ENCODE peak calls at places on chromosomes 3 and 15, in four cellular contexts. R, G, W and H are unnamed samples.

GRCh38 chr3:139225551-139225950 is 118.3 kb upstream of the MRPS22 start:
- DNase-seq in R (peak), G (no peak), W (no peak), H (no peak)

GRCh38 chr3:43246956-43247355 is 39.4 kb upstream of the SNRK start:
- DNase-seq in W (no peak), R (no peak), G (no peak), H (no peak)

GRCh38 chr15:89665449-89666146 is 10.3 kb upstream of the KIF7 start:
- DNase-seq in G (peak), R (peak), W (peak), H (peak)

GRCh38 chr15:33852570-33852969 is 115.7 kb upstream of the CHRM5 start:
- DNase-seq in R (peak), G (no peak), W (no peak), H (peak)

GRCh38 chr3:194114123-194114522 is 21.8 kb upstream of the HES1 start:
- DNase-seq in R (no peak), W (no peak), G (no peak), H (no peak)

GRCh38 chr15:64096486-64097431 is 977 bp downstream of the SNX1 start:
- DNase-seq in G (no peak), R (peak), W (peak), H (peak)

GRCh38 chr3:196942915-196943277 is 568 bp upstream of the NCBP2 start:
- DNase-seq in W (peak), R (peak), G (peak), H (peak)

GRCh38 chr3:185958626-185959025 is 20.8 kb upstream of the TRA2B start:
- DNase-seq in W (no peak), G (no peak), R (peak), H (no peak)

GRCh38 chr3:43285644-43286043 is 696 bp upstream of the SNRK start:
- DNase-seq in G (no peak), W (peak), R (no peak), H (no peak)

GRCh38 chr15:74283366-74283765 is 47.2 kb downstream of the CCDC33 start:
- DNase-seq in W (no peak), G (no peak), R (no peak), H (no peak)

GRCh38 chr3:72459588-72459987 is 388.7 kb downstream of the SHQ1 start:
- DNase-seq in G (no peak), R (no peak), W (no peak), H (no peak)

GRCh38 chr15:90306560-90306959 is 41.1 kb downstream of the NGRN start:
- DNase-seq in G (no peak), W (no peak), R (no peak), H (no peak)

GRCh38 chr3:13529196-13529975 is 19.5 kb upstream of the FBLN2 start:
- DNase-seq in R (no peak), G (no peak), W (no peak), H (peak)

GRCh38 chr3:129485681-129486056 is 42.8 kb upstream of the RHO start:
- DNase-seq in R (peak), W (no peak), G (no peak), H (peak)

GRCh38 chr3:193021506-193022010 is 103.9 kb upstream of the MB21D2 start:
- DNase-seq in R (no peak), G (no peak), W (no peak), H (no peak)

GRCh38 chr15:89863918-89864317 is 29.9 kb downstream of the AP3S2 start:
- DNase-seq in W (no peak), G (no peak), R (no peak), H (no peak)

GRCh38 chr3:21158801-21159564 is 592.0 kb downstream of the ZNF385D start:
- DNase-seq in R (peak), W (no peak), G (no peak), H (peak)

GRCh38 chr15:58047149-58047548 is 18.4 kb downstream of the ALDH1A2 start:
- DNase-seq in R (no peak), W (no peak), G (no peak), H (no peak)

GRCh38 chr15:46751303-46751702 is 966.0 kb upstream of the SEMA6D start:
- DNase-seq in R (no peak), G (no peak), W (no peak), H (no peak)

GRCh38 chr15:57680021-57680420 is 26.5 kb upstream of the POLR2M start:
- DNase-seq in G (no peak), W (no peak), R (peak), H (peak)

GRCh38 chr3:9111349-9112265 is 137.8 kb downstream of the SRGAP3 start:
- DNase-seq in W (no peak), R (peak), G (peak), H (peak)

GRCh38 chr3:160448845-160449659 is 534 bp downstream of the TRIM59 start:
- DNase-seq in G (no peak), R (peak), W (peak), H (no peak)

GRCh38 chr15:73941871-73942635 is 15.8 kb downstream of the LOXL1 start:
- DNase-seq in G (no peak), R (peak), W (no peak), H (peak)

GRCh38 chr15:101240364-101240763 is 11.5 kb downstream of the CHSY1 start:
- DNase-seq in W (no peak), R (peak), G (no peak), H (no peak)

GRCh38 chr3:186090884-186091283 is 18.0 kb downstream of the ETV5 start:
- DNase-seq in W (no peak), R (no peak), G (no peak), H (no peak)

GRCh38 chr15:59862191-59863155 is 141.6 kb upstream of the FOXB1 start:
- DNase-seq in R (no peak), W (no peak), G (no peak), H (peak)

DNA sequence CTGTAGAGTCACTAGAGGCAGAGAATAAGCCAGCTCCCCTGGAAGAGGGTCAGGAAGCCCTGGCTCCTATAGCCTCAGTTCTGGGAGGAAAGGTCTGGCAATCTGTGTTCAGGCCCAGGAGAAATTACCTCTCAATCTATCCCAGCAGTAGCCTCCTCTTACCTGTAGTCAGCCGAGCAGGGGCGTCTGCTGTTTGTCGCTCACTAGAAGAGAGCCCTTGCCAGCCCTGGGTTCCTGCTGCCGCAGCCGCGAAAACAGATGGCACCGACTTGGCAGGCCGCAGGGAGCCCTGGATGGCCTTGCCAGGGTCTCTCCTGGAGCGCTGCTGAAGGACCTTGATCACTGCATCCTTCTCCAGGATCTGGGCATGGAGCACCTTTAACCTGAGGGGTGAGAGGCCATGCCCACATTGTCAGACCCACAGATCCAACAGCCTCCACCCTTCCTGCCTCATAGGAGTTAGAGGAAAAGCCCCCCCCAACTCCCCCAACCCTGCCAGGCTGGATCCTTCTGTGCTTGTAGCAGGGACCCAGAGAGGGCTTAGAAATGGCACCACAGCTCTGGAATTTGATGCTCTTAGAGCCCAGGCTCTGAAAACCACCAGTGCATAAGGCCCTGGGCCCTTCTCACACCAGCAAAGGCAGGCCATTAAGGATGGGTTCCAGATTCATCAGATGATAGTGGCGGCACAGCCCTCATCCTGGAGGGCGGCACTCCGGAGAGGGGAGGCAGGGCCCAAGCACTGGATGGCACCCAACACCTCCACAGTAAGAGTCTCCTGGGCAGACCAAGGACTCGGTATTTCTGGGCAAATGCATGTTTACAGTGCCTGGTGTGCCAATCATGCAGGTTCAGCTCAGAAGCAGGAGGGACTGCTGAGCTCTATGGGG is 14.9 kb downstream of the AMOTL2 start:
- DNase-seq in G (no peak), W (no peak), R (no peak), H (peak)
- H3K4me2 ChIP-seq in G (no peak), W (peak), R (no peak), H (peak)

GRCh38 chr3:23760871-23761373 is 44.8 kb upstream of the UBE2E1 start:
- DNase-seq in R (no peak), W (no peak), G (no peak), H (peak)

GRCh38 chr3:23764407-23764806 is 41.3 kb upstream of the UBE2E1 start:
- DNase-seq in G (no peak), W (peak), R (no peak), H (no peak)

GRCh38 chr3:23762214-23763039 is 43.3 kb upstream of the UBE2E1 start:
- DNase-seq in R (peak), W (peak), G (no peak), H (no peak)

GRCh38 chr3:23761440-23761896 is 44.3 kb upstream of the UBE2E1 start:
- DNase-seq in W (no peak), R (peak), G (no peak), H (peak)

GRCh38 chr3:23763040-23763477 is 42.7 kb upstream of the UBE2E1 start:
- DNase-seq in R (peak), W (peak), G (no peak), H (no peak)
- H3K4me3 ChIP-seq in R (peak), W (peak), G (no peak), H (peak)

GRCh38 chr3:19025441-19025840 is 122.9 kb upstream of the KCNH8 start:
- DNase-seq in W (no peak), R (no peak), G (no peak), H (no peak)

DNA sequence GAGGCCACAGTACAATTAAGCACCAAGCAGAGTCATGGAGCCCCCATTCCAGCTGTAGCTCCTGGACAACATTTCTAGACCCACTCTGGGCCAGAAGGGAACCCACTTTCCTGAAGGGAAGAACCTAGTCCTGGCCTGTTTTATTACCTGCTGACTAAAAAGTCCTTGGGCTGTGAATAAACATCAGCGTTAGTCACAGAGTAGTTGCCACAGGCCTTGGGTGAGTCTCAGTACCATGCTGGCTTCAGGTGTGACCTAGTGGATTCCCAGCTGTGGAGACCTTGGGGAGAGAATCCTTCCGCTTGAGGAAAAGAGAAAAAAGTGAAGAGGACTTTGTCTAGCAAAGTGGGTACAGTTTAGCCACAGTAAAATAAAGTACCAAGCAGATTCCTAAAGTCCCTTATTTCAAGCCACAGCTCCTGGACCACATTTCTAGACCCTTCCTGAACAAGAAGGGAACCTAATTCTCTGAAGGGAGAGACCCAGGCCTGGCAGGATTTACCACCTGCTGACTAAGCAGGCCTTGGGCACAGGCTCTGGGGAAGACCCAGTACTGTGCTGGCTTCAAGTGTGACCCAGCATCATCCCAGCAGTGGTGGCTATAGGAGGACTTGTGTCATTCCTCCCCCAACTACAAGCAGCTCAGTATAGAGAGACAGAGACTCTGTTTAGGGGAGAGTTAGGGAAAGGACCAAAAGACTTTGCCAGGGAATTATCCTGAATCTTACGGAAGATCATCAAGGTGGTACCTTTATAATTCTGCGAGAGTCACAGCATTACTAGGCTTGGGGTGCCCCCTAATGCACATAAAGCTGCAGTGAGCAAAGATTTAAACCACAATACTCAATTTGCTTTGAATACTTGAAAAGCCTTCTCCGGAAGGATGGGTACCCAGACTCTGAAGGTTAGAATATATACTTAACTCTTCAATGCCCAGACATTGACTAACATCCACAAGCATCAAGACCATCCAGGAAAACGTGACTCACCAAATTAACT is 118.2 kb upstream of the KCNH8 start:
- DNase-seq in G (no peak), W (peak), R (no peak), H (no peak)
- TF ChIP-seq CTCF in G (no peak), W (peak), R (no peak), H (no peak)

GRCh38 chr15:48596841-48597240 is 48.7 kb downstream of the FBN1 start:
- DNase-seq in R (no peak), G (no peak), W (no peak), H (no peak)

GRCh38 chr15:48592929-48593328 is 52.6 kb downstream of the FBN1 start:
- DNase-seq in R (peak), W (no peak), G (no peak), H (no peak)

GRCh38 chr15:48595988-48596387 is 49.5 kb downstream of the FBN1 start:
- DNase-seq in G (no peak), R (no peak), W (no peak), H (no peak)

GRCh38 chr15:48592221-48592731 is 53.2 kb downstream of the FBN1 start:
- DNase-seq in G (no peak), W (no peak), R (peak), H (peak)

DNA sequence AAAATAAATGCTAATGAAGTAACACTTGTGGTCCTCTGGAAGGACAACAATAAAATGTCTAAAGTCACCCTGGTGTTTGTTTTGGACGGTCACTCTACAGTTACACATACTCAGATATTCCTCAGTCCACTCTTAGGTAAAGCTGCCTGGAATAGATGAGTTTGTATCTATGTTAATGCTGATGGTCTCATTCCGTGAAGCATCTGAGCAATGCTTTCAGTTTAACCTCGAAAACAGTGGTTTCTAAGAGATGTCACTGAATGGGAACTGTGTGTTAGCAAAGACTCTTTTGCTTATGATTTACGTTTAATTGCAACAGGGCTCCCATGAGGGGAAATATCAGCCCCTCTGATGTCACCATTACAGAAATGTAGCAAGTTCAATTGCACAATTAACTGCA is 49.1 kb downstream of the FBN1 start:
- DNase-seq in R (no peak), W (no peak), G (no peak), H (no peak)
- H3K4me2 ChIP-seq in R (no peak), W (no peak), G (no peak), H (no peak)

DNA sequence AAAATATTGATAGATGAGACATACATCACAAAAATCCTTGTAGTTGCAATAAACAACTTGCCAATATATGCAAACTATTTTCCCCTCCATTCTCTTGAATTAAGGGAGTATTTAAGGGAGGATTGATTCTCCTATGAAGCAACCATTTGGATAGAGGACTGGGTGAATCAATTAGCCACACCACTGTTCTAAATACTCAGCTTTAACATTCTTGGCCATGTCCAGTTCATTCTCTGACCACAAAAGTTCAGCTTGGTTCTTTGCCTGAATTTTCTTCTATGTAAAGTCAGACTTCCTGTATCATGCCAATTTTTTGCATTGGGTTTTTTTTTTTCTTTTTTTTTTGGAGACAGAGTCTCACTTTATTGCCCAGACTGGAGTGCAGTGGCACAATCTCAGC is 15.8 kb upstream of the SEC11A start:
- DNase-seq in G (no peak), W (no peak), R (peak), H (peak)
- H3K4me3 ChIP-seq in G (no peak), W (no peak), R (no peak), H (no peak)

DNA sequence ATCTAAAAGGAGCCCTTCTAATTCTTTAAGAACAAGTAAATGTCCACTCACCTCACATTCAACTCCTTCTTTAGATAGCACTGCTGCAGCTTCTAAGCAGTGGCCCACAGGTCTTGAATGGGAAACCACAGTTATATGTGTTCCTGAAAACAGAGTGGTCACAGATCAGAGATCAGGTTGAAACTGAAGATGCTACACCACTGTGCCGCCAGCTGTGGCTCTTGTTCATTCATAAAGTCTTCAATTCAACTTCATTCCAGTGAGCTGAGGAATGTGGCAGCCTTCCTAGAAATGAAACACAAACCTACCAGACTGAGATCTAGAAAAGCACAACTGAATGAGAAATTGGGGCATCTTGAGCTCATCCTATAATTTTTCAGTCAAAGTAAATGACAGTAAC is 4.0 kb downstream of the PDHB start:
- DNase-seq in R (peak), W (no peak), G (no peak), H (no peak)
- TF ChIP-seq CTCF in R (no peak), W (no peak), G (no peak), H (no peak)

GRCh38 chr15:54280726-54281125 is 302.5 kb downstream of the UNC13C start:
- DNase-seq in W (no peak), R (no peak), G (no peak), H (no peak)
- H3K4me2 ChIP-seq in W (no peak), R (no peak), G (no peak), H (no peak)